ENCODE peak calls at places on chromosomes 3 and 15, in nine cellular contexts. T is AG04450; L is RWPE2; Y is Calu3; I is foreskin fibroblast; C is astrocyte; U is HFFc6; F is left ventricle myocardium inferior; P is CD8-positive, alpha-beta T cell. D is an unnamed sample.

GRCh38 chr3:103077910-103078309 is 643.1 kb downstream of the ZPLD1 start:
- DNase-seq in F (no peak), C (no peak), Y (no peak), L (no peak), I (no peak), P (no peak), T (no peak), U (no peak), D (no peak)

GRCh38 chr3:100665230-100665629 is 44.1 kb upstream of the TFG start:
- DNase-seq in I (no peak), U (no peak), F (no peak), T (no peak), L (no peak), C (no peak), P (no peak), Y (no peak), D (no peak)

GRCh38 chr3:138438896-138439295 is 4.5 kb downstream of the ESYT3 start:
- DNase-seq in C (no peak), P (no peak), U (no peak), Y (no peak), F (no peak), T (no peak), L (no peak), I (no peak), D (no peak)

GRCh38 chr3:95228416-95228815 is 1165.6 kb downstream of the NSUN3 start:
- DNase-seq in P (no peak), U (no peak), F (no peak), Y (no peak), T (no peak), I (no peak), L (no peak), C (no peak), D (no peak)

GRCh38 chr3:9500108-9501050 is 53.2 kb downstream of the LHFPL4 start:
- DNase-seq in T (no peak), F (peak), I (peak), C (peak), U (peak), L (no peak), P (peak), Y (peak), D (peak)

GRCh38 chr15:58346361-58346760 is 85.4 kb upstream of the LIPC start:
- DNase-seq in U (peak), Y (no peak), F (no peak), C (peak), P (no peak), L (no peak), I (peak), T (no peak), D (no peak)

GRCh38 chr3:115494826-115495225 is 128.5 kb upstream of the GAP43 start:
- DNase-seq in P (no peak), U (no peak), C (no peak), Y (no peak), I (no peak), F (no peak), T (no peak), L (no peak), D (no peak)

GRCh38 chr15:62125763-62126162 is 39.3 kb downstream of the C2CD4B start:
- DNase-seq in U (peak), C (no peak), F (no peak), I (no peak), P (no peak), T (no peak), Y (peak), L (no peak), D (no peak)

GRCh38 chr15:80266113-80266512 is 14.1 kb upstream of the CTXND1 start:
- DNase-seq in I (no peak), U (no peak), Y (no peak), T (no peak), C (no peak), P (no peak), L (no peak), F (no peak), D (no peak)

GRCh38 chr15:43168192-43169107 is 16.8 kb upstream of the CCNDBP1 start:
- DNase-seq in T (no peak), U (peak), L (no peak), F (no peak), C (peak), Y (no peak), P (no peak), I (no peak), D (no peak)

GRCh38 chr3:53075743-53076140 is 29.9 kb upstream of the SFMBT1 start:
- DNase-seq in P (no peak), Y (no peak), C (no peak), F (no peak), U (no peak), I (no peak), T (no peak), L (no peak), D (no peak)

GRCh38 chr3:7393944-7394605 is 533.2 kb downstream of the GRM7 start:
- DNase-seq in I (no peak), C (no peak), U (no peak), L (no peak), P (no peak), T (no peak), F (no peak), Y (no peak), D (no peak)

GRCh38 chr3:1394188-1394587 is 301.4 kb downstream of the CNTN6 start:
- DNase-seq in C (no peak), F (no peak), U (no peak), I (no peak), T (no peak), L (no peak), Y (no peak), P (no peak), D (no peak)

GRCh38 chr3:50258979-50259378 is 10.0 kb upstream of the SEMA3B start:
- DNase-seq in P (no peak), C (no peak), Y (no peak), L (no peak), U (no peak), I (no peak), T (no peak), F (no peak), D (no peak)
- TF ChIP-seq CTCF in P (no peak), C (no peak), Y (no peak), L (no peak), U (peak), I (no peak), T (no peak), F (no peak), D (peak)

DNA sequence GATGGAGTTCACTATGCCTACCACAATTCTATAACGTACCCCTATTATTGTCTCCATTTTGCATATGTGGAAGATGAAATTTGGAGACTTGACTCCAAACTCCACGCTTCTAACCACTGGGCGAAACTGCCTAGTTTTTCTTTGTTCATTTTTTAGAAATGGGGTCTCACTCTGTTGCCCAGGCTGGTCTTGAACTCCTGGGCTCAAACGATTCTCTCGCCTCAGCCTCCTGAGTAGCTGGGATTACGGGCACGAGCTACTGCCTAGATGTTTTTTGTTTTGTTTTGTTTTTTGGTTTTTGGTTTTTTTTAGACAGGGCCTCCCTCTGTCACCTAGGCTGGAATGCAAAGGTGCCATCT is 584 bp upstream of the RPL32 start:
- DNase-seq in U (no peak), Y (no peak), L (no peak), T (no peak), F (no peak), I (no peak), C (no peak), P (no peak), D (no peak)
- TF ChIP-seq CTCF in U (peak), Y (no peak), L (peak), T (no peak), F (no peak), I (no peak), C (no peak), P (peak), D (no peak)

GRCh38 chr3:113825090-113825489 is 13.5 kb upstream of the GRAMD1C start:
- DNase-seq in F (no peak), Y (no peak), P (no peak), U (no peak), L (no peak), I (no peak), T (no peak), C (no peak), D (no peak)
- TF ChIP-seq CTCF in F (peak), Y (no peak), P (no peak), U (peak), L (no peak), I (peak), T (peak), C (peak), D (peak)

GRCh38 chr3:194687638-194688206 is 2.0 kb downstream of the FAM43A start:
- DNase-seq in T (no peak), Y (peak), F (peak), L (no peak), I (peak), C (peak), P (peak), U (peak), D (peak)

GRCh38 chr3:194686414-194686815 is 732 bp downstream of the FAM43A start:
- DNase-seq in P (no peak), C (no peak), I (no peak), U (peak), Y (peak), L (no peak), F (no peak), T (no peak), D (no peak)

GRCh38 chr3:194686816-194687637 is 1.3 kb downstream of the FAM43A start:
- DNase-seq in F (peak), Y (peak), I (peak), T (no peak), C (peak), U (peak), L (no peak), P (peak), D (peak)

GRCh38 chr3:194685050-194685722 is 497 bp upstream of the FAM43A start:
- DNase-seq in F (no peak), U (no peak), C (no peak), P (no peak), T (no peak), L (no peak), Y (no peak), I (no peak), D (no peak)

GRCh38 chr3:194685723-194686413 is at the start of gene FAM43A:
- DNase-seq in Y (peak), T (peak), U (peak), I (peak), L (peak), P (peak), C (peak), F (peak), D (peak)
- TF ChIP-seq CTCF in Y (no peak), T (peak), U (peak), I (peak), L (peak), P (no peak), C (no peak), F (peak), D (no peak)

DNA sequence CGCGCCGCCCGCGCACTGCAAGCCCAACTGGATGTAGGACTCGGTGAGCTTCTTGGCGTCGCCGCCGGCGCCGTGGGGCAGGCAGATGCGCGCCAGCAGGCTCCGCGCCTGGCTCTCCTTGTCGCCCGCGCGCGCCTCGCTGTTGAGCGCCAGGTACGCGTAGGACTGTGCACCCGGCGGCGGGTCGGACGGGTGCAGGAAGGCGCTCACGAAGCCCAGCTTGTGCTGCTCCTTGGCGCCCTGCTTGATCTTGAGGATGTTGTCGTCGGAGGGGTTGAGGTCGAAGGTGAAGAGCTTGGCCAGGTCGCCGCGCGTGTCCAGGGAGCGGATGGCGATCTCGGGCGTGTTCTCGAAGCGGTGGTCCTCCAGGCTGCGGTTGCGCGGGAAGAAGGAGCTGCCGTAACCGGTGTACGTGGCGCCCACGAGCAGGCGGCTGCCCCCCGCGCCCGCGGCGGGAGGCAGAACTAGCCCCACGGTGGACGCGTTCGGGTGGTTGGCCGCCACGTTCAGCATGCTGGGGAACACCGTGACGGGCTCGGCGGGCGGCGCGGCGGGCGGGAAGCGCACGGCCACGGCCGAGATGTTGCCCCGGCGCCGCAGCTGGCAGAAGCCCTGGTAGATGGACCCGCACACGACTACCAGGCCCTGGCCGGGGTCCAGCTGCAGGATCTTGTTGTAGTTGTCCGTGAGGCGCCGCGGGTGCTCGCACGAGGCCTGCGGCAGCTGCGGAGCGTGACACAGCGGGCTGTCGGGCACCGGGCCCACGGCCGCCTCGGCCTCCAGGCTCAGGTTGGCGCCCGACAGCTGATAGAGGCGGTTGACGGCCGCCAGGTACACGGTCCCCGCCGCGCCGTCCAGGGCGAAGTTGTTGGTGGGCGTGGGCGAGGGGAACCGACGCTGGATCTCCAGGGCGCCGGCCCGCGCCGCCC is 619 bp downstream of the PLXND1 start:
- DNase-seq in U (peak), T (no peak), Y (peak), L (no peak), I (peak), P (peak), C (peak), F (peak), D (no peak)
- TF ChIP-seq CTCF in U (peak), T (no peak), Y (no peak), L (no peak), I (no peak), P (no peak), C (no peak), F (peak), D (no peak)

DNA sequence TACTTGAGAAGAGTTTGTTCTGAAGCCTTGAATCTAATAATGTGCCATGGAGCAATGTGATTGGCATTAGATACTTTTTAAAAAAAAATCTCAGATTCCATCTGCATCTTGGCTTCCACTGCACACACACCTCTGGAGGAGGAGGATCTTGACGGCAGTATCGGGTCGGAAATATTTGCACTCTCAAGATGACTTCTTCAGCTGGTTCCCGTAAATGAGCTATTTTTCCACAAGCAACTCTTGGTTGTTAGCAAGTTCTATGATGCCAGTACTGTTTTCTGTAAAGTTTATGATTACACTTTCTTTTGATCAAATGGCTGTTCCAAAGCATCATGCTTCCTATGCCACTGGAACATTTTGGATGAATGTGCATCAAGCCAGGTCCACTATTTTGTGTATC is 43.7 kb downstream of the CCR3 start:
- DNase-seq in P (no peak), T (no peak), L (no peak), I (no peak), C (no peak), F (no peak), U (no peak), Y (no peak), D (no peak)
- TF ChIP-seq CTCF in P (no peak), T (no peak), L (no peak), I (no peak), C (no peak), F (no peak), U (no peak), Y (no peak), D (no peak)

GRCh38 chr3:33732394-33732793 is 14.3 kb upstream of the CLASP2 start:
- DNase-seq in C (no peak), Y (no peak), F (no peak), P (no peak), U (no peak), L (no peak), I (no peak), T (no peak), D (no peak)
- TF ChIP-seq CTCF in C (peak), Y (peak), F (no peak), P (peak), U (peak), L (peak), I (peak), T (peak), D (peak)

DNA sequence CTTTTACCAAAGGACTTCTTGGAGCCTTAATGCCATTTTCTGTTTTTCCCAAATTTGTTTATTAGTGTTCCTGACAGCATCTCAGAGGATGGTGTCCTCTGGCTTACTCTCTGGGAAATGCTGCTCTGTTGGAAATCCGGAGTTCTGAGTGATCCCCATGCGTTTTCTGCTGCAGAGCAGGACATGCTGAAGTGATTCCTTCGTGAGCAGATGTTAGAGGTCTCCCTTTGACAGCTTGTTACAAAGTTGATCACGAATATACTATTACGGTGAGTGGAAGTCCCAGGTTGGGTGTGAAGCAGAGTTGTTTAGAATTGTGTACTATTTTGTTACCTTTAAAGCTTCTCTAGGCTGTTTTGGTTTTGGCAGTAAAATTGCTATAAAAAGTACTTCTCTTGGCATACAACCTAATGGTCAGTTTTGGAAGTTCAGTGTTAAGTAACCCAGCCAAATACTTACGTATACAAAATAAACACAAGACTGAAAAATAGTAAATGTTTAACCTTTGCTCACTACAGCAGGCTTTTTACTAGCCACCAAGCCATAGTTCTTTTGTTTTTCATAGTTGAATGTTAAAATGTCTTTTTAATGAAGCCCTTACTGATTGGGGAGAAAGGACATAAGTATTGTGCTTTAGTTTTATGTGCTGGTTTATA is 15.0 kb upstream of the GOLGA6L9 start:
- DNase-seq in P (no peak), T (peak), Y (no peak), L (no peak), F (no peak), C (no peak), I (peak), U (peak), D (no peak)
- TF ChIP-seq CTCF in P (no peak), T (peak), Y (peak), L (no peak), F (no peak), C (no peak), I (no peak), U (peak), D (no peak)